ENCODE peak calls at places on chromosome 5, in seven cellular contexts. L is SJCRH30, F is astrocyte, P is spleen, O is transverse colon, W is A549, X is PC-9. E is an unnamed sample.
A peak's percentile ranks its signal among the peaks of the same experiment; 100 is the strongest.

GRCh38 chr5:172874647-172875371 is 40.8 kb downstream of the ERGIC1 start:
- DNase-seq in L (no peak), F (no peak), P (peak; percentile 31), O (no peak), W (no peak), X (no peak), E (no peak)

GRCh38 chr5:90792725-90793124 is 234.1 kb downstream of the ADGRV1 start:
- DNase-seq in L (no peak), F (peak; percentile 22), P (no peak), O (no peak), W (no peak), X (no peak), E (no peak)

GRCh38 chr5:111254613-111255012 is 30.4 kb downstream of the CAMK4 start:
- DNase-seq in L (peak; percentile 63), F (peak; percentile 21), P (no peak), O (no peak), W (no peak), X (no peak), E (no peak)

GRCh38 chr5:74738406-74738805 is 28.5 kb downstream of the GFM2 start:
- DNase-seq in L (no peak), F (no peak), P (no peak), O (no peak), W (no peak), X (no peak), E (no peak)

GRCh38 chr5:179822059-179822432 is 1.3 kb downstream of the SQSTM1 start:
- DNase-seq in L (no peak), F (no peak), P (no peak), O (no peak), W (no peak), X (no peak), E (no peak)

GRCh38 chr5:151682240-151682639 is 4.5 kb downstream of the SPARC start:
- DNase-seq in L (no peak), F (no peak), P (no peak), O (no peak), W (no peak), X (no peak), E (no peak)

GRCh38 chr5:122858451-122858850 is 13.0 kb downstream of the SNX24 start:
- DNase-seq in L (peak; percentile 17), F (peak; percentile 23), P (no peak), O (no peak), W (no peak), X (no peak), E (no peak)

GRCh38 chr5:146006470-146006869 is 70.1 kb downstream of the SH3RF2 start:
- DNase-seq in L (no peak), F (no peak), P (no peak), O (no peak), W (no peak), X (no peak), E (no peak)

DNA sequence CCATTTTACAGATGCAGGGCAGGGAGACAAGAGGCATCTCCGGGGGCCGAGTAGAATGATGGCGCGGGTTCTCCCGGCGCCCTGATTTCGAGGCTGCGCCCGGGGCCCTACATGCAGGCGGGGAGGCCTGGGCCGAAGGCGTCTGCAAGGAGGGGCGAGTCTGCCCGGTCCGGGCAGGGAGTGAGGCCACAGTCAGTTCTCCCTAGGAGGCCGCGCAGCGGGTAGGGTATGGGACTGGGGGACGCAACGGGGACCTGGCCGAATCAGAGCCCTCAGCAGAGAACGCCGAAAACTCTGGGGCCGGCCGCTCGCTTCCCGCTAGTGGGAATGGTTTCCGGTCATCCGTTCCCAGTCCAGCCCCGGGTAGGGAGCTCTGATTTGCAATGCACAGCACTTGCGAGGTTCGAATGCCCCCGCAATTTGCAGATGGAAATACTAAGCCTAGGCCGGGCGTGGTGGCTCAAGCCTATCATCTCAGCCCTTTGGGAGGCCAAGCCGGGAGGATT is 6.4 kb downstream of the TLX3 start:
- DNase-seq in L (no peak), F (no peak), P (no peak), O (no peak), W (no peak), X (no peak), E (no peak)
- H3K4me1 ChIP-seq in L (no peaks in the 10 kb centered on the region), F (peaks cover 10% of the 10 kb centered on the region), P (peaks cover 67% of the 10 kb centered on the region), O (peaks cover 5% of the 10 kb centered on the region), W (no peaks in the 10 kb centered on the region), X (no peaks in the 10 kb centered on the region), E (peaks cover 43% of the 10 kb centered on the region)

GRCh38 chr5:132392978-132393825 is 23.7 kb downstream of the SLC22A5 start:
- DNase-seq in L (no peak), F (no peak), P (no peak), O (no peak), W (no peak), X (no peak), E (no peak)

GRCh38 chr5:132394681-132395259 is 25.3 kb downstream of the SLC22A5 start:
- DNase-seq in L (no peak), F (no peak), P (no peak), O (no peak), W (no peak), X (no peak), E (no peak)

GRCh38 chr5:132392411-132392810 is 22.9 kb downstream of the SLC22A5 start:
- DNase-seq in L (no peak), F (no peak), P (no peak), O (no peak), W (no peak), X (no peak), E (no peak)

GRCh38 chr5:132397224-132397623 is 27.7 kb downstream of the SLC22A5 start:
- DNase-seq in L (no peak), F (no peak), P (no peak), O (no peak), W (no peak), X (no peak), E (no peak)

DNA sequence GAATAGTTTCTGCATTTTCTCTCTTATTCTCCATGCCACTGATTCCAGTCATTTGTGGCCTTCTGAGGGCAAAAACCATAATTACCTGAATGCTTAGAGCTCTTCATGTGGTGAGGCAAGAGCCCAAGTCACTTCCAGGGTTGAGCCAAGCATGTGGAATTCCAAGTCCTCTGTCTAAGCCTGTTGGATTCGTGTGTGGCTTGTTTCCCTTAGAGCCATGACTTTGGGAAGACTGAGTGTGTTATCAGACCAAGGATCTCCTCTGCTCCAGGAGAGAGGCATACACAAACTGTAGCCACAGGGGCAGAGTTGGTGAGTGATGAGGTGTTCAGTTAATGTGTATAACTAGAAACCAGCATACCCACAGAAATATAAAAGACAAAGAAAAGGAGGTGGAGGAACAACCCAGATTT is 27.1 kb downstream of the SLC22A5 start:
- DNase-seq in L (no peak), F (no peak), P (no peak), O (no peak), W (no peak), X (no peak), E (no peak)
- H3K4me1 ChIP-seq in L (no peaks in the 10 kb centered on the region), F (no peaks in the 10 kb centered on the region), P (peaks cover 8% of the 10 kb centered on the region), O (no peaks in the 10 kb centered on the region), W (no peaks in the 10 kb centered on the region), X (no peaks in the 10 kb centered on the region), E (no peaks in the 10 kb centered on the region)

GRCh38 chr5:157613385-157614245 is 38.0 kb upstream of the ADAM19 start:
- DNase-seq in L (no peak), F (no peak), P (no peak), O (no peak), W (no peak), X (no peak), E (no peak)

GRCh38 chr5:157610990-157611389 is 35.4 kb upstream of the ADAM19 start:
- DNase-seq in L (peak; percentile 82), F (no peak), P (no peak), O (no peak), W (no peak), X (no peak), E (no peak)

GRCh38 chr5:157612581-157612980 is 37.0 kb upstream of the ADAM19 start:
- DNase-seq in L (no peak), F (no peak), P (no peak), O (no peak), W (no peak), X (no peak), E (no peak)

GRCh38 chr5:157611571-157612067 is 36.0 kb upstream of the ADAM19 start:
- DNase-seq in L (peak; percentile 96), F (no peak), P (no peak), O (no peak), W (no peak), X (no peak), E (no peak)

DNA sequence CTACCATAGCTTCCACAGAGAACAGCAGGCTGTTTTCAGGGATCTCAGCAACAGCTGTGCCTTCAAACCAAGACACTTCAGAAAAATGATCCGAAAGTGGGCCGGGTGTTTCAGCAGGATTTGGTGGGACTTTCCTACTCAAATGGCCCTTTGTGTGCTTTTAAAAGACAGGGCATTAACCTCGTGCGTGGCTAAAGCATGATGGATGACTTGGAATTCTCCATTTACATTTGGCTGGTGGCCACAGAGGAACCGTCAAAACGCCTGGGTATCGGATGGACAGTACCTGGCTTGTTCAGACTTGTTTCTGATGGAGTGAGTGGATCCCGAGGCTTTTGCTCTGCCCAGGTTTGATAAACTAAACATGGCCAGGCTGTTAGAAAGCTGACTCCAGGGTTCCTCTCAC is 36.5 kb upstream of the ADAM19 start:
- DNase-seq in L (peak; percentile 99), F (peak; percentile 64), P (no peak), O (no peak), W (no peak), X (no peak), E (no peak)
- H3K4me1 ChIP-seq in L (peaks cover 44% of the 10 kb centered on the region), F (peaks cover 11% of the 10 kb centered on the region), P (peaks cover 39% of the 10 kb centered on the region), O (no peaks in the 10 kb centered on the region), W (peaks cover 16% of the 10 kb centered on the region), X (peaks cover 30% of the 10 kb centered on the region), E (no peaks in the 10 kb centered on the region)

DNA sequence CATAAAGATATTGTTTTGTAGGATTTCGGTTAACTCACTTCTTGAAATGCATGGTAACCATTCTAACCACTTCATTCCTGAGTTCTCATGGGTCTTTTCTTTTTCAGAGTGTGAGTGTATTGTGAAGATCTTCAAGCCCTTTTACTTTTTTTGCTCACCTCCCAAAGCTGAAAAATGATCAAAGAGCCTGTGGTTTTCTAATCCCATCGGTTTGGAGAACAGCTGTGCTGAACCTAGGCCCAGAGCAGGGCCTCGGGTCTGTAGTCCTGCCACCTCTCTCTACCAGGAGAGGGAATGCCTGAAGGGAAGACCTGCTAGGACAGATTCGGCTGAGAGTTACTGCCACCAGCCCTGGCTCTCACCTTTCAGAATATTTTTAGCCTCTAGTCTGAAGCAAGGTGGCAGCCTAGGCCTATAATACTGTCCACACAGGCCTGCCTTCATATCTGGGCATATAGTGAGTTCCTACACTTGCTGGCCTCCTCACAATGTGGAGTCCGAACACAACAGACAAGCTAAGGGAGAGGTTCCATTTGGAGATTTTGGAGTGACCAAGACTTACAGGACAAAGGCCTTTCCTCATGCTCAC is 13.8 kb downstream of the RGMB start:
- DNase-seq in L (peak; percentile 83), F (no peak), P (no peak), O (no peak), W (no peak), X (no peak), E (no peak)
- H3K4me1 ChIP-seq in L (peaks cover 30% of the 10 kb centered on the region), F (peaks cover 8% of the 10 kb centered on the region), P (peaks cover 13% of the 10 kb centered on the region), O (peaks cover 36% of the 10 kb centered on the region), W (no peaks in the 10 kb centered on the region), X (peaks cover 30% of the 10 kb centered on the region), E (peaks cover 21% of the 10 kb centered on the region)

DNA sequence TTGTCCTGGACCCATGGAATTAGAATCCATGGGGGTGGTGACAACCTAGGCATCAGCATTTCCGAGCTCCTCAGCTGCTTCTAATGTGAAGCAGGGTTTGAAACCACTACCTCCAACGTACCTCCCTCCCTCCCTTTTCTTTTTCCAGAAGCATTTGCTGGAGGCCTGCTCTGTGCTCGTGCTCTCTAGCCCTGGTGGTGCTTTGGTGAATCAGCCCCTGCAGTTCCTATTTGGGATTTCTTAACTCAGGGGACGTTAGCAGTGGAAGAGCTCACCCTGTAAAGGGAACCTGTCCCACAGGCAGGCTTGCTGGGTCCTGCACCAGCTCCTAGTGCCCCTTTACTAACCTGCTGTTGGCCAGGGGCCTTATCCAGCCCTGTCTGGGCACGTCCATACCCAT is 55.0 kb downstream of the NSG2 start:
- DNase-seq in L (no peak), F (no peak), P (no peak), O (no peak), W (no peak), X (no peak), E (no peak)
- H3K4me1 ChIP-seq in L (no peaks in the 10 kb centered on the region), F (peaks cover 6% of the 10 kb centered on the region), P (no peaks in the 10 kb centered on the region), O (no peaks in the 10 kb centered on the region), W (no peaks in the 10 kb centered on the region), X (no peaks in the 10 kb centered on the region), E (no peaks in the 10 kb centered on the region)

GRCh38 chr5:124702442-124703024 is 43.9 kb downstream of the ZNF608 start:
- DNase-seq in L (no peak), F (no peak), P (no peak), O (no peak), W (no peak), X (no peak), E (no peak)
- H3K4me1 ChIP-seq in L (peaks cover 32% of the 10 kb centered on the region), F (peaks cover 24% of the 10 kb centered on the region), P (peaks cover 43% of the 10 kb centered on the region), O (peaks cover 16% of the 10 kb centered on the region), W (no peaks in the 10 kb centered on the region), X (no peaks in the 10 kb centered on the region), E (peaks cover 25% of the 10 kb centered on the region)